ENCODE peak calls at places on chromosome 5, in ten cellular contexts. One of them, this sample, is unnamed.

GRCh38 chr5:132243366-132243977 is 14.0 kb upstream of the PDLIM4 start:
- DNase-seq in breast epithelium: no peak
- DNase-seq in heart left ventricle: no peak
- DNase-seq in prostate gland: no peak
- DNase-seq in spleen: peak
- DNase-seq in HCT116: no peak
- DNase-seq in HepG2: no peak
- DNase-seq in right lobe of liver: no peak
- DNase-seq in A549: no peak
- DNase-seq in body of pancreas: no peak
- DNase-seq in this sample: no peak

GRCh38 chr5:59992206-59992605 is 98.7 kb upstream of the PDE4D start:
- DNase-seq in breast epithelium: no peak
- DNase-seq in heart left ventricle: no peak
- DNase-seq in prostate gland: no peak
- DNase-seq in spleen: no peak
- DNase-seq in HCT116: no peak
- DNase-seq in HepG2: no peak
- DNase-seq in right lobe of liver: no peak
- DNase-seq in A549: no peak
- DNase-seq in body of pancreas: no peak
- DNase-seq in this sample: no peak

GRCh38 chr5:2748841-2749513 is 2.5 kb downstream of the IRX2 start:
- DNase-seq in breast epithelium: no peak
- DNase-seq in heart left ventricle: no peak
- DNase-seq in prostate gland: no peak
- DNase-seq in spleen: no peak
- DNase-seq in HCT116: no peak
- DNase-seq in HepG2: no peak
- DNase-seq in right lobe of liver: no peak
- DNase-seq in A549: no peak
- DNase-seq in body of pancreas: no peak
- DNase-seq in this sample: no peak

GRCh38 chr5:178630475-178630930 is 3.7 kb upstream of the CLK4 start:
- DNase-seq in breast epithelium: no peak
- DNase-seq in heart left ventricle: no peak
- DNase-seq in prostate gland: no peak
- DNase-seq in spleen: no peak
- DNase-seq in HCT116: peak
- DNase-seq in HepG2: peak
- DNase-seq in right lobe of liver: no peak
- DNase-seq in A549: no peak
- DNase-seq in body of pancreas: no peak
- DNase-seq in this sample: no peak

GRCh38 chr5:141101059-141101458 is 786 bp downstream of the PCDHB3 start:
- DNase-seq in breast epithelium: no peak
- DNase-seq in heart left ventricle: no peak
- DNase-seq in prostate gland: no peak
- DNase-seq in spleen: no peak
- DNase-seq in HCT116: no peak
- DNase-seq in HepG2: no peak
- DNase-seq in right lobe of liver: no peak
- DNase-seq in A549: no peak
- DNase-seq in body of pancreas: no peak
- DNase-seq in this sample: no peak

GRCh38 chr5:168782172-168782571 is 203.0 kb upstream of the PANK3 start:
- DNase-seq in breast epithelium: no peak
- DNase-seq in heart left ventricle: no peak
- DNase-seq in prostate gland: no peak
- DNase-seq in spleen: no peak
- DNase-seq in HCT116: no peak
- DNase-seq in HepG2: no peak
- DNase-seq in right lobe of liver: no peak
- DNase-seq in A549: no peak
- DNase-seq in body of pancreas: no peak
- DNase-seq in this sample: no peak

GRCh38 chr5:673837-674629 is 19.1 kb downstream of the TPPP start:
- DNase-seq in breast epithelium: peak
- DNase-seq in heart left ventricle: peak
- DNase-seq in prostate gland: no peak
- DNase-seq in spleen: peak
- DNase-seq in HCT116: no peak
- DNase-seq in HepG2: no peak
- DNase-seq in right lobe of liver: peak
- DNase-seq in A549: no peak
- DNase-seq in body of pancreas: no peak
- DNase-seq in this sample: no peak

GRCh38 chr5:116068028-116068632 is 16.7 kb upstream of the COMMD10 start:
- DNase-seq in breast epithelium: no peak
- DNase-seq in heart left ventricle: no peak
- DNase-seq in prostate gland: peak
- DNase-seq in spleen: no peak
- DNase-seq in HCT116: peak
- DNase-seq in HepG2: peak
- DNase-seq in right lobe of liver: no peak
- DNase-seq in A549: peak
- DNase-seq in body of pancreas: peak
- DNase-seq in this sample: no peak

GRCh38 chr5:131417240-131417869 is 153.5 kb downstream of the CDC42SE2 start:
- DNase-seq in breast epithelium: peak
- DNase-seq in heart left ventricle: peak
- DNase-seq in prostate gland: peak
- DNase-seq in spleen: peak
- DNase-seq in HCT116: peak
- DNase-seq in HepG2: peak
- DNase-seq in right lobe of liver: peak
- DNase-seq in A549: peak
- DNase-seq in body of pancreas: peak
- DNase-seq in this sample: peak

GRCh38 chr5:125928663-125929062 is 494.5 kb upstream of the GRAMD2B start:
- DNase-seq in breast epithelium: no peak
- DNase-seq in heart left ventricle: no peak
- DNase-seq in prostate gland: no peak
- DNase-seq in spleen: no peak
- DNase-seq in HCT116: no peak
- DNase-seq in HepG2: no peak
- DNase-seq in right lobe of liver: no peak
- DNase-seq in A549: no peak
- DNase-seq in body of pancreas: no peak
- DNase-seq in this sample: no peak

GRCh38 chr5:4640793-4641192 is 499.3 kb upstream of the ADAMTS16 start:
- DNase-seq in breast epithelium: no peak
- DNase-seq in heart left ventricle: no peak
- DNase-seq in prostate gland: no peak
- DNase-seq in spleen: no peak
- DNase-seq in HCT116: no peak
- DNase-seq in HepG2: no peak
- DNase-seq in right lobe of liver: no peak
- DNase-seq in A549: no peak
- DNase-seq in body of pancreas: no peak
- DNase-seq in this sample: peak

GRCh38 chr5:103393131-103393754 is 134.7 kb downstream of the MACIR start:
- DNase-seq in breast epithelium: no peak
- DNase-seq in heart left ventricle: peak
- DNase-seq in prostate gland: no peak
- DNase-seq in spleen: no peak
- DNase-seq in HCT116: no peak
- DNase-seq in HepG2: no peak
- DNase-seq in right lobe of liver: no peak
- DNase-seq in A549: no peak
- DNase-seq in body of pancreas: no peak
- DNase-seq in this sample: no peak

GRCh38 chr5:83595217-83595616 is 123.7 kb downstream of the VCAN start:
- DNase-seq in breast epithelium: no peak
- DNase-seq in heart left ventricle: no peak
- DNase-seq in prostate gland: no peak
- DNase-seq in spleen: no peak
- DNase-seq in HCT116: no peak
- DNase-seq in HepG2: no peak
- DNase-seq in right lobe of liver: no peak
- DNase-seq in A549: no peak
- DNase-seq in body of pancreas: no peak
- DNase-seq in this sample: no peak

GRCh38 chr5:151020304-151021031 is at the start of gene GPX3:
- DNase-seq in breast epithelium: peak
- DNase-seq in heart left ventricle: peak
- DNase-seq in prostate gland: peak
- DNase-seq in spleen: peak
- DNase-seq in HCT116: no peak
- DNase-seq in HepG2: peak
- DNase-seq in right lobe of liver: peak
- DNase-seq in A549: peak
- DNase-seq in body of pancreas: peak
- DNase-seq in this sample: peak
- TF ChIP-seq POLR2A in breast epithelium: peak
- TF ChIP-seq POLR2A in heart left ventricle: peak
- TF ChIP-seq POLR2A in prostate gland: peak
- TF ChIP-seq POLR2A in spleen: no peak
- TF ChIP-seq POLR2A in HCT116: no peak
- TF ChIP-seq POLR2A in HepG2: peak
- TF ChIP-seq POLR2A in right lobe of liver: peak
- TF ChIP-seq POLR2A in A549: peak
- TF ChIP-seq POLR2A in body of pancreas: peak
- TF ChIP-seq POLR2A in this sample: peak

GRCh38 chr5:176461349-176461748 is 13.2 kb downstream of the FAF2 start:
- DNase-seq in breast epithelium: no peak
- DNase-seq in heart left ventricle: no peak
- DNase-seq in prostate gland: no peak
- DNase-seq in spleen: no peak
- DNase-seq in HCT116: no peak
- DNase-seq in HepG2: no peak
- DNase-seq in right lobe of liver: no peak
- DNase-seq in A549: no peak
- DNase-seq in body of pancreas: no peak
- DNase-seq in this sample: no peak

GRCh38 chr5:176454724-176455394 is 6.7 kb downstream of the FAF2 start:
- DNase-seq in breast epithelium: no peak
- DNase-seq in heart left ventricle: no peak
- DNase-seq in prostate gland: no peak
- DNase-seq in spleen: no peak
- DNase-seq in HCT116: no peak
- DNase-seq in HepG2: no peak
- DNase-seq in right lobe of liver: no peak
- DNase-seq in A549: no peak
- DNase-seq in body of pancreas: no peak
- DNase-seq in this sample: no peak

GRCh38 chr5:176463113-176463764 is 15.1 kb downstream of the FAF2 start:
- DNase-seq in breast epithelium: no peak
- DNase-seq in heart left ventricle: no peak
- DNase-seq in prostate gland: no peak
- DNase-seq in spleen: no peak
- DNase-seq in HCT116: no peak
- DNase-seq in HepG2: no peak
- DNase-seq in right lobe of liver: no peak
- DNase-seq in A549: no peak
- DNase-seq in body of pancreas: no peak
- DNase-seq in this sample: no peak

DNA sequence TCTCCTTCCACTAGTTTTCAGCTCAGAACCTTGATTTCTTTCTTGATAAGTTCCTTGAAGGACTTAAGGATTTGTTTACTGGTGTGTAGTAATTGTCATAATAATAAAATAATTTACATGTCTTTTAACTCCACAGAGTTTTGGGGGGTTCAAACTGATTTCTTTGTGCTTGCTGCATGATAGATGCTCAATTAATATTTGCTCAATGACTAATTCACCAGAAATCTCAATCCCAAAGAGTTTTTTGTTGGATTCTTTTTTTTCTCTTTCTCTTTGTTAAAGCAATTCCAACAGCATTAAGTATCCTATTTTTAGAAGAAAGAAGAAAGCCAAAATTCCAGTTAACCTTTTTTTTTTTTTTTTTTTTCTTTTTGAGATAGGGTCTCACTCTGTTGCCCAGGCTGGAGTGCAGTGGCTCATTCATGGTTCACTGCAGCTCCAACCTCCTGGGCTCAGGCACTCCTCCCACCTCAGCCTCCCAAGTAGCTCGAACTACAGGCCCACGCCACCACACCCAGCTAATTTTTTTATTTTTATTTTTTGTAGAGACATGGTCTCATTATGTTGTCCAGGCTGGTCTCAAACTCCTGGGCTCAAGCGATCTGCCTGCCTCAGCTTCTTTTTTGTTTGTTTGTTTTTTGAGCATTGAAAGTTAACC is 10.8 kb downstream of the FAF2 start:
- DNase-seq in breast epithelium: no peak
- DNase-seq in heart left ventricle: no peak
- DNase-seq in prostate gland: no peak
- DNase-seq in spleen: no peak
- DNase-seq in HCT116: no peak
- DNase-seq in HepG2: no peak
- DNase-seq in right lobe of liver: no peak
- DNase-seq in A549: no peak
- DNase-seq in body of pancreas: no peak
- DNase-seq in this sample: no peak
- TF ChIP-seq POLR2A in breast epithelium: no peak
- TF ChIP-seq POLR2A in heart left ventricle: no peak
- TF ChIP-seq POLR2A in prostate gland: no peak
- TF ChIP-seq POLR2A in spleen: no peak
- TF ChIP-seq POLR2A in HCT116: no peak
- TF ChIP-seq POLR2A in HepG2: no peak
- TF ChIP-seq POLR2A in right lobe of liver: no peak
- TF ChIP-seq POLR2A in A549: no peak
- TF ChIP-seq POLR2A in body of pancreas: no peak
- TF ChIP-seq POLR2A in this sample: no peak

GRCh38 chr5:88093765-88094164 is 174.9 kb downstream of the TMEM161B start:
- DNase-seq in breast epithelium: no peak
- DNase-seq in heart left ventricle: no peak
- DNase-seq in prostate gland: no peak
- DNase-seq in spleen: no peak
- DNase-seq in HCT116: no peak
- DNase-seq in HepG2: no peak
- DNase-seq in right lobe of liver: no peak
- DNase-seq in A549: no peak
- DNase-seq in body of pancreas: no peak
- DNase-seq in this sample: no peak
- TF ChIP-seq POLR2A in breast epithelium: no peak
- TF ChIP-seq POLR2A in heart left ventricle: no peak
- TF ChIP-seq POLR2A in prostate gland: no peak
- TF ChIP-seq POLR2A in spleen: no peak
- TF ChIP-seq POLR2A in HCT116: no peak
- TF ChIP-seq POLR2A in HepG2: no peak
- TF ChIP-seq POLR2A in right lobe of liver: no peak
- TF ChIP-seq POLR2A in A549: no peak
- TF ChIP-seq POLR2A in body of pancreas: no peak
- TF ChIP-seq POLR2A in this sample: no peak

GRCh38 chr5:38468202-38468656 is 88.2 kb downstream of the LIFR start:
- DNase-seq in breast epithelium: no peak
- DNase-seq in heart left ventricle: no peak
- DNase-seq in prostate gland: no peak
- DNase-seq in spleen: no peak
- DNase-seq in HCT116: peak
- DNase-seq in HepG2: peak
- DNase-seq in right lobe of liver: no peak
- DNase-seq in A549: peak
- DNase-seq in body of pancreas: no peak
- DNase-seq in this sample: peak
- TF ChIP-seq POLR2A in breast epithelium: no peak
- TF ChIP-seq POLR2A in heart left ventricle: no peak
- TF ChIP-seq POLR2A in prostate gland: no peak
- TF ChIP-seq POLR2A in spleen: no peak
- TF ChIP-seq POLR2A in HCT116: no peak
- TF ChIP-seq POLR2A in HepG2: no peak
- TF ChIP-seq POLR2A in right lobe of liver: no peak
- TF ChIP-seq POLR2A in A549: no peak
- TF ChIP-seq POLR2A in body of pancreas: no peak
- TF ChIP-seq POLR2A in this sample: no peak

This sample was measured in H54.